ENCODE peak calls at places on chromosomes 4 and X, in five cellular contexts. I is neural crest cell; T is OCI-LY7; R is osteocyte; H is stimulated activated CD8-positive, alpha-beta memory T cell treated with anti-CD3 and anti-CD28 coated beads, Interleukin-12 subunit alpha, Interleukin-12 subunit beta, amount 100 ng/mL, for 1 hour. N is an unnamed sample.

GRCh38 chr4:85866508-85866907 is 391.6 kb downstream of the ARHGAP24 start:
- DNase-seq in I (no peak), T (no peak), R (no peak), H (no peak), N (no peak)

GRCh38 chr4:184450045-184450444 is 24.3 kb downstream of the IRF2 start:
- DNase-seq in I (no peak), T (no peak), R (no peak), H (no peak), N (no peak)

GRCh38 chr4:150828159-150828558 is 186.9 kb downstream of the LRBA start:
- DNase-seq in I (no peak), T (no peak), R (no peak), H (peak), N (peak)

GRCh38 chr4:76226418-76226817 is 12.8 kb upstream of the SCARB2 start:
- DNase-seq in I (no peak), T (no peak), R (no peak), H (no peak), N (no peak)

GRCh38 chr4:172202480-172203076 is 389.4 kb downstream of the GALNTL6 start:
- DNase-seq in I (no peak), T (peak), R (no peak), H (no peak), N (peak)

GRCh38 chrX:103549920-103550319 is 30.6 kb upstream of the RAB40A start:
- DNase-seq in I (no peak), T (no peak), R (no peak), H (no peak), N (peak)

GRCh38 chr4:181933471-181933870 is 309.7 kb upstream of the TENM3 start:
- DNase-seq in I (no peak), T (no peak), R (no peak), H (no peak), N (no peak)

GRCh38 chr4:31187979-31188378 is 467.8 kb downstream of the PCDH7 start:
- DNase-seq in I (no peak), T (no peak), R (no peak), H (no peak), N (no peak)

GRCh38 chr4:51831133-51831532 is 11.8 kb upstream of the DCUN1D4 start:
- DNase-seq in I (peak), T (peak), R (no peak), H (peak), N (peak)

GRCh38 chr4:184787766-184788503 is 37.8 kb downstream of the ACSL1 start:
- DNase-seq in I (no peak), T (no peak), R (no peak), H (no peak), N (no peak)

GRCh38 chrX:54494970-54495813 is 842 bp downstream of the FGD1 start:
- DNase-seq in I (no peak), T (no peak), R (no peak), H (no peak), N (no peak)

GRCh38 chrX:16807548-16807947 is 21.3 kb downstream of the TXLNG start:
- DNase-seq in I (no peak), T (no peak), R (no peak), H (no peak), N (no peak)

GRCh38 chr4:15106417-15106816 is 104.1 kb downstream of the CPEB2 start:
- DNase-seq in I (no peak), T (no peak), R (no peak), H (no peak), N (no peak)

GRCh38 chr4:54165438-54165837 is 63.7 kb upstream of the PDGFRA start:
- DNase-seq in I (no peak), T (no peak), R (peak), H (no peak), N (no peak)

GRCh38 chr4:119189638-119190037 is 22.9 kb upstream of the USP53 start:
- DNase-seq in I (no peak), T (no peak), R (no peak), H (no peak), N (no peak)

GRCh38 chr4:25051534-25051933 is 20.8 kb upstream of the LGI2 start:
- DNase-seq in I (no peak), T (no peak), R (no peak), H (no peak), N (no peak)

GRCh38 chrX:104318330-104319009 is 63.7 kb upstream of the ESX1 start:
- DNase-seq in I (no peak), T (no peak), R (no peak), H (no peak), N (no peak)

GRCh38 chr4:56857601-56858301 is 36.2 kb upstream of the SPINK2 start:
- DNase-seq in I (no peak), T (no peak), R (no peak), H (no peak), N (no peak)

GRCh38 chrX:129622757-129623301 is 31.9 kb downstream of the APLN start:
- DNase-seq in I (no peak), T (no peak), R (no peak), H (no peak), N (no peak)

GRCh38 chrX:153944140-153944799 is at the start of gene RENBP:
- DNase-seq in I (peak), T (peak), R (no peak), H (no peak), N (peak)

GRCh38 chr4:185541251-185541671 is 6.0 kb upstream of the PDLIM3 start:
- DNase-seq in I (no peak), T (no peak), R (no peak), H (no peak), N (peak)

GRCh38 chrX:35826503-35826902 is 28.4 kb downstream of the MAGEB16 start:
- DNase-seq in I (no peak), T (no peak), R (no peak), H (no peak), N (no peak)

GRCh38 chr4:64781737-64782326 is 372.6 kb upstream of the TECRL start:
- DNase-seq in I (no peak), T (peak), R (no peak), H (no peak), N (peak)

GRCh38 chr4:184838249-184839074 is 12.7 kb upstream of the ACSL1 start:
- DNase-seq in I (no peak), T (no peak), R (no peak), H (no peak), N (no peak)

GRCh38 chr4:2958446-2958845 is 4.8 kb downstream of the NOP14 start:
- DNase-seq in I (no peak), T (no peak), R (no peak), H (no peak), N (no peak)

GRCh38 chr4:1381944-1382541 is 24.2 kb downstream of the NKX1-1 start:
- DNase-seq in I (no peak), T (no peak), R (no peak), H (no peak), N (no peak)

GRCh38 chr4:184983660-184984356 is 34.5 kb upstream of the HELT start:
- DNase-seq in I (peak), T (peak), R (no peak), H (peak), N (peak)